ENCODE peak calls at places on chromosomes 3 and 15, in four cellular contexts. C, N, R and L are unnamed samples.

GRCh38 chr3:14909250-14909649 is 38.1 kb upstream of the NR2C2 start:
- DNase-seq in C (no peak), N (no peak), R (no peak), L (no peak)

GRCh38 chr3:11161666-11162065 is 7.4 kb downstream of the HRH1 start:
- DNase-seq in C (no peak), N (no peak), R (no peak), L (no peak)

GRCh38 chr3:29614954-29615353 is 334.1 kb downstream of the RBMS3 start:
- DNase-seq in C (no peak), N (no peak), R (no peak), L (no peak)

GRCh38 chr15:31265871-31266711 is 60.5 kb upstream of the KLF13 start:
- DNase-seq in C (peak), N (no peak), R (no peak), L (peak)

GRCh38 chr3:43782541-43782940 is 91.8 kb downstream of the ABHD5 start:
- DNase-seq in C (no peak), N (no peak), R (no peak), L (no peak)

GRCh38 chr15:35120173-35120572 is 35.1 kb upstream of the NANOGP8 start:
- DNase-seq in C (no peak), N (no peak), R (no peak), L (no peak)

GRCh38 chr3:87196879-87197278 is 30.2 kb upstream of the CHMP2B start:
- DNase-seq in C (no peak), N (no peak), R (no peak), L (no peak)

GRCh38 chr3:147360936-147361670 is 45.2 kb downstream of the ZIC4 start:
- DNase-seq in C (peak), N (no peak), R (no peak), L (no peak)

GRCh38 chr15:60363024-60363674 is 34.6 kb downstream of the ANXA2 start:
- DNase-seq in C (peak), N (no peak), R (no peak), L (no peak)

GRCh38 chr3:141255137-141255536 is 23.5 kb downstream of the PXYLP1 start:
- DNase-seq in C (no peak), N (no peak), R (no peak), L (no peak)

GRCh38 chr15:101372149-101372577 is 77.1 kb upstream of the SNRPA1 start:
- DNase-seq in C (no peak), N (no peak), R (no peak), L (no peak)

GRCh38 chr3:94405258-94406035 is 342.6 kb downstream of the NSUN3 start:
- DNase-seq in C (no peak), N (no peak), R (peak), L (no peak)

GRCh38 chr3:27138005-27138404 is 231.2 kb downstream of the NEK10 start:
- DNase-seq in C (no peak), N (no peak), R (no peak), L (no peak)

GRCh38 chr15:77659350-77660321 is 26.9 kb upstream of the LINGO1 start:
- DNase-seq in C (peak), N (peak), R (peak), L (peak)

GRCh38 chr15:31452595-31453557 is 126.2 kb downstream of the KLF13 start:
- DNase-seq in C (no peak), N (no peak), R (no peak), L (no peak)

GRCh38 chr3:159158213-159158612 is 356.4 kb downstream of the MFSD1 start:
- DNase-seq in C (no peak), N (peak), R (no peak), L (no peak)

GRCh38 chr15:89666147-89666857 is 11.0 kb upstream of the KIF7 start:
- DNase-seq in C (no peak), N (no peak), R (no peak), L (no peak)

GRCh38 chr3:52379610-52380009 is 63.5 kb downstream of the DNAH1 start:
- DNase-seq in C (no peak), N (no peak), R (no peak), L (no peak)

GRCh38 chr3:22792533-22792932 is 410.6 kb upstream of the UBE2E2 start:
- DNase-seq in C (no peak), N (no peak), R (no peak), L (no peak)

GRCh38 chr15:31280037-31280830 is 46.4 kb upstream of the KLF13 start:
- DNase-seq in C (peak), N (no peak), R (no peak), L (peak)

GRCh38 chr15:68431792-68432401 is at the start of gene ITGA11:
- DNase-seq in C (peak), N (peak), R (peak), L (peak)

GRCh38 chr3:105823149-105823866 is 45.5 kb downstream of the CBLB start:
- DNase-seq in C (no peak), N (peak), R (peak), L (no peak)

GRCh38 chr3:49454898-49455681 is 15.0 kb upstream of the DAG1 start:
- DNase-seq in C (no peak), N (no peak), R (no peak), L (no peak)

GRCh38 chr3:17967953-17968352 is 225.5 kb upstream of the TBC1D5 start:
- DNase-seq in C (no peak), N (no peak), R (no peak), L (no peak)

GRCh38 chr15:85412956-85413854 is 32.8 kb downstream of the AKAP13 start:
- DNase-seq in C (peak), N (peak), R (peak), L (peak)

GRCh38 chr3:102791641-102792589 is 357.1 kb downstream of the ZPLD1 start:
- DNase-seq in C (peak), N (no peak), R (peak), L (no peak)

GRCh38 chr3:49529567-49529966 is 24.7 kb upstream of the BSN start:
- DNase-seq in C (no peak), N (no peak), R (no peak), L (no peak)

GRCh38 chr3:111603679-111604643 is 8.8 kb upstream of the ZBED2 start:
- DNase-seq in C (no peak), N (no peak), R (no peak), L (no peak)

GRCh38 chr3:114496021-114496434 is 202.2 kb downstream of the TIGIT start:
- DNase-seq in C (no peak), N (no peak), R (peak), L (no peak)

GRCh38 chr15:73517566-73517965 is 74.6 kb downstream of the REC114 start:
- DNase-seq in C (no peak), N (no peak), R (no peak), L (no peak)

GRCh38 chr3:124362418-124362817 is 367.8 kb upstream of the UMPS start:
- DNase-seq in C (no peak), N (no peak), R (no peak), L (no peak)

GRCh38 chr3:55725681-55726500 is 238.8 kb upstream of the WNT5A start:
- DNase-seq in C (no peak), N (no peak), R (no peak), L (no peak)

GRCh38 chr15:39391230-39391629 is 189.6 kb upstream of the THBS1 start:
- DNase-seq in C (peak), N (no peak), R (no peak), L (no peak)

GRCh38 chr15:43538091-43538490 is 20.7 kb downstream of the MAP1A start:
- DNase-seq in C (no peak), N (no peak), R (no peak), L (no peak)

GRCh38 chr15:39747326-39747725 is 35.3 kb downstream of the FSIP1 start:
- DNase-seq in C (no peak), N (peak), R (peak), L (no peak)

GRCh38 chr3:24361661-24362060 is 133.0 kb downstream of the THRB start:
- DNase-seq in C (no peak), N (no peak), R (no peak), L (no peak)

GRCh38 chr3:123442908-123443307 is 6.0 kb downstream of the ADCY5 start:
- DNase-seq in C (no peak), N (no peak), R (no peak), L (no peak)

GRCh38 chr3:140117111-140117526 is 182.1 kb downstream of the CLSTN2 start:
- DNase-seq in C (no peak), N (no peak), R (no peak), L (no peak)

GRCh38 chr3:117184574-117184973 is 475.0 kb downstream of the TUSC7 start:
- DNase-seq in C (no peak), N (peak), R (peak), L (no peak)

GRCh38 chr3:115999598-115999997 is 376.3 kb downstream of the GAP43 start:
- DNase-seq in C (no peak), N (no peak), R (peak), L (no peak)
- H3K27ac ChIP-seq in C (peak), N (no peak), R (peak), L (no peak)

GRCh38 chr15:57865294-57865693 is 158.8 kb downstream of the POLR2M start:
- DNase-seq in C (peak), N (no peak), R (no peak), L (no peak)
- TF ChIP-seq CTCF in C (peak), N (peak), R (peak), L (no peak)

DNA sequence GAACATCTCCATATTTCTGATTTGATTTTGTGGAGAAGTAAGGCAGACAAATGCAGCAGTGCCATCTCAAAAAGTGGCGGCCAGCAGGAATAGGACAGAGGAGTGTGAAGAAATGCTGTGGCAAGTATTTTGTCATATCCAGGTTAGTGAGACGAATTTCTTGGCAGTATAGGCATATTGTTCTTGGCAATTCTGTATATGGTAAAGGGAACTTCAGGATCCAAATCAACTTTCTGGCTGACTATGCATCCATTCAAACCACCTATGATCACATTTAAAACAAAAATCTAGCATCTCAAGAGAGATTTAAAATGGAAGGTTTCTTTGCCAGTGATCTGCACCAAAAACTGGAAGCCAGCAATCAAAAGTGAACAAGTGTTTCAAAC is 228.0 kb downstream of the DTWD1 start:
- DNase-seq in C (no peak), N (no peak), R (no peak), L (no peak)
- H3K27ac ChIP-seq in C (no peak), N (no peak), R (peak), L (peak)

GRCh38 chr3:138768946-138769345 is 65.8 kb downstream of the PIK3CB start:
- DNase-seq in C (no peak), N (no peak), R (no peak), L (no peak)
- TF ChIP-seq CTCF in C (no peak), N (no peak), R (no peak), L (no peak)